ENCODE peak calls at places on chromosome X, in eight cellular contexts. I is HFF-Myc, Z is A549, W is fibroblast of the aortic adventitia, E is A673, N is AG10803, L is OCI-LY7, B is cardiac fibroblast. K is an unnamed sample.

GRCh38 chrX:46184749-46185148 is 360.5 kb downstream of the ZNF674 start:
- DNase-seq in I (no peak), Z (no peak), W (peak), E (peak), N (no peak), L (no peak), B (no peak), K (no peak)

GRCh38 chrX:72382199-72382590 is 76.5 kb upstream of the CITED1 start:
- DNase-seq in I (no peak), Z (no peak), W (peak), E (no peak), N (no peak), L (no peak), B (peak), K (no peak)

GRCh38 chrX:153459976-153460375 is 10.4 kb downstream of the HAUS7 start:
- DNase-seq in I (no peak), Z (no peak), W (peak), E (no peak), N (peak), L (no peak), B (peak), K (no peak)

GRCh38 chrX:153736871-153737441 is 12.3 kb downstream of the ABCD1 start:
- DNase-seq in I (no peak), Z (no peak), W (no peak), E (no peak), N (no peak), L (no peak), B (no peak), K (no peak)

GRCh38 chrX:155747520-155747919 is 133.6 kb upstream of the VAMP7 start:
- DNase-seq in I (no peak), Z (no peak), W (no peak), E (peak), N (no peak), L (no peak), B (peak), K (no peak)

GRCh38 chrX:22159071-22159470 is 113.6 kb upstream of the CBLL2 start:
- DNase-seq in I (no peak), Z (no peak), W (peak), E (no peak), N (peak), L (no peak), B (peak), K (no peak)

GRCh38 chrX:104370089-104370488 is 115.4 kb upstream of the ESX1 start:
- DNase-seq in I (no peak), Z (peak), W (no peak), E (peak), N (peak), L (no peak), B (peak), K (no peak)

GRCh38 chrX:71245159-71245558 is 8.8 kb downstream of the ZMYM3 start:
- DNase-seq in I (no peak), Z (no peak), W (no peak), E (no peak), N (no peak), L (no peak), B (no peak), K (no peak)

GRCh38 chrX:10387011-10387410 is 230.2 kb downstream of the CLCN4 start:
- DNase-seq in I (no peak), Z (peak), W (peak), E (no peak), N (no peak), L (no peak), B (no peak), K (no peak)

GRCh38 chrX:9578083-9578779 is 113.4 kb downstream of the TBL1X start:
- DNase-seq in I (no peak), Z (no peak), W (no peak), E (no peak), N (no peak), L (no peak), B (peak), K (no peak)

GRCh38 chrX:44898411-44899221 is 25.6 kb downstream of the KDM6A start:
- DNase-seq in I (no peak), Z (no peak), W (peak), E (no peak), N (no peak), L (peak), B (no peak), K (peak)

GRCh38 chrX:94162971-94163370 is 489.0 kb downstream of the FAM133A start:
- DNase-seq in I (no peak), Z (no peak), W (no peak), E (no peak), N (no peak), L (no peak), B (no peak), K (no peak)

GRCh38 chrX:43655151-43655676 is 885 bp upstream of the MAOA start:
- DNase-seq in I (no peak), Z (peak), W (peak), E (peak), N (peak), L (no peak), B (peak), K (no peak)

GRCh38 chrX:40152706-40153334 is 55.1 kb upstream of the BCOR start:
- DNase-seq in I (no peak), Z (peak), W (no peak), E (peak), N (no peak), L (peak), B (no peak), K (no peak)

GRCh38 chrX:12709047-12709446 is 82.2 kb upstream of the PRPS2 start:
- DNase-seq in I (no peak), Z (no peak), W (no peak), E (peak), N (no peak), L (no peak), B (peak), K (no peak)

DNA sequence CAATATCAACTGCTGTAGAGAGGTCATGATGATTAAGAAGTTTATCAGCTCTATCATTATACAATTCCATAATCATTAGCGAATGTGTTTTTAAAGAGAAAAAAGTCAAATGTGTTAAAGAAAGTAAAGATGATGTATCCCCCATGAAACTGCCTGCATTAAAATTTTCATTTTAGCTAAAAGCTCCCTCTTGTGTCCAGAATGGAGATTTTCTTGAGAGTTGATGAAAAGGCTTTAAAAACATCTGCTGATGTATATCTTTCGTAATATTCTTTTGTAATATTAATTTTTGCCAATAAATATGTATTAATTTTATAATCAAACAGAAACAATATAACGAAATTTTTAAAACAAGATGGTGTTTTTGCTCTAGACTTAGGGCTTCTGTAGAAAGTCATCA is 52.1 kb upstream of the LHFPL1 start:
- DNase-seq in I (no peak), Z (no peak), W (peak), E (peak), N (peak), L (peak), B (peak), K (peak)
- TF ChIP-seq CTCF in I (no peak), Z (no peak), W (peak), E (peak), N (peak), L (peak), B (no peak), K (peak)

GRCh38 chrX:150310881-150311280 is 52.2 kb upstream of the MAMLD1 start:
- DNase-seq in I (no peak), Z (no peak), W (no peak), E (no peak), N (no peak), L (no peak), B (no peak), K (no peak)
- H3K4me3 ChIP-seq in I (no peak), Z (no peak), W (no peak), E (no peak), N (no peak), L (no peak), B (no peak), K (no peak)

GRCh38 chrX:53047228-53047627 is 1.4 kb upstream of the GPR173 start:
- DNase-seq in I (no peak), Z (peak), W (peak), E (peak), N (no peak), L (peak), B (peak), K (no peak)
- TF ChIP-seq CTCF in I (peak), Z (peak), W (peak), E (peak), N (peak), L (peak), B (peak), K (no peak)

GRCh38 chrX:41314204-41314603 is 19.8 kb upstream of the DDX3X start:
- DNase-seq in I (no peak), Z (no peak), W (no peak), E (no peak), N (no peak), L (no peak), B (no peak), K (peak)
- H3K4me3 ChIP-seq in I (no peak), Z (no peak), W (no peak), E (no peak), N (no peak), L (no peak), B (no peak), K (no peak)

GRCh38 chrX:32480019-32480418 is 731.3 kb downstream of the DMD start:
- DNase-seq in I (no peak), Z (no peak), W (no peak), E (no peak), N (no peak), L (no peak), B (no peak), K (no peak)

GRCh38 chrX:32489125-32489524 is 722.2 kb downstream of the DMD start:
- DNase-seq in I (no peak), Z (no peak), W (no peak), E (no peak), N (no peak), L (no peak), B (no peak), K (no peak)

DNA sequence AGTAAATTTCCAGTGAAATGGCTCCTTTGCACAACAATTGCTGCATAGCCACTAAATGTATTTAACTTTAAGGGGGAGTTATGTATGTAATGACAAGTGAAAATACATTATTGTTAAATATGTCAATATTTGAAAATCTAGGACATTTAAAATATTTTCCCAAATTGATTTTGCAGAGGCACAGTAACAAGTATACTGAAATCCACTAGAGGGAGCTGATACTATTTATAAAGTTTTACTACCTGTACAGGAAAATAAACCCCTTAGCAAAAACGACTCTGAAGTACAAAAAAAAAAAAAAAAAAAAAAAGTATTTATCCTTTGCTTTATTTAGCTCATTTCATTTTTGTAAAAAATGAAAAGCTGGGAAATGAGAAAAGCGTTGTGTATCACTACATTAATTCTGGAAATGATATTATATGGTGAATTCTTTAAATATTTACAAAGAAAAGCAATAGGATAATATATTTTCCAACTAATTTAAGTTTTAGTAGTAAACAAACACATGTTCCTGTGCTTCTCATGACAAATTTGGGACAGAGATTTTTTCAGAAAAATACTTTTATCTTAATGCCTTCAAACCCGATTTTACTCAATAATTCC is 727.7 kb downstream of the DMD start:
- DNase-seq in I (no peak), Z (no peak), W (no peak), E (peak), N (no peak), L (peak), B (peak), K (no peak)
- TF ChIP-seq CTCF in I (no peak), Z (no peak), W (no peak), E (peak), N (no peak), L (peak), B (no peak), K (no peak)

K was measured in GM12865.